ENCODE peak calls at places on chromosomes 16 and 17, in ten cellular contexts. S is endodermal cell, O is PC-3, J is caudate nucleus, C is heart right ventricle, Q is fibroblast of lung, A is astrocyte, R is tibial nerve, K is cardiac muscle cell, L is right lobe of liver. I is an unnamed sample.

GRCh38 chr16:66668777-66669444 is 27.6 kb downstream of the CMTM4 start:
- DNase-seq in A (peak; percentile 46), S (no peak), L (no peak), Q (peak; percentile 48), C (no peak), O (no peak), R (no peak), J (no peak), K (peak; percentile 21), I (no peak)

GRCh38 chr16:13291934-13292333 is 390.5 kb downstream of the SHISA9 start:
- DNase-seq in R (no peak), Q (no peak), S (peak; percentile 83), C (no peak), O (no peak), K (no peak), A (no peak), L (no peak), J (no peak), I (no peak)

GRCh38 chr17:40355123-40355803 is 9.3 kb downstream of the GJD3 start:
- DNase-seq in Q (no peak), R (peak; percentile 85), O (peak; percentile 45), S (peak; percentile 100), J (peak; percentile 7), L (peak; percentile 82), C (peak; percentile 87), K (peak; percentile 68), A (no peak), I (peak; percentile 34)

GRCh38 chr17:81254955-81255717 is 16.0 kb downstream of the NDUFAF8 start:
- DNase-seq in S (peak; percentile 93), C (peak; percentile 85), O (peak; percentile 77), R (peak; percentile 55), L (peak; percentile 87), J (no peak), A (peak; percentile 64), K (peak; percentile 83), Q (peak; percentile 77), I (peak; percentile 55)

GRCh38 chr17:12388206-12388605 is 277.5 kb upstream of the MYOCD start:
- DNase-seq in O (no peak), C (no peak), R (no peak), Q (peak; percentile 52), K (no peak), J (no peak), S (no peak), A (peak; percentile 31), L (no peak), I (no peak)

GRCh38 chr16:22397459-22397858 is 23.0 kb upstream of the CDR2 start:
- DNase-seq in C (no peak), L (no peak), R (no peak), A (peak; percentile 98), Q (peak; percentile 98), K (peak; percentile 97), O (peak; percentile 62), S (no peak), J (no peak), I (no peak)

GRCh38 chr17:15883617-15884111 is 61.3 kb upstream of the ADORA2B start:
- DNase-seq in A (peak; percentile 84), S (no peak), L (no peak), K (peak; percentile 83), Q (peak; percentile 85), R (no peak), J (no peak), C (no peak), O (peak; percentile 95), I (no peak)

GRCh38 chr16:12526521-12526920 is 277.2 kb downstream of the CPPED1 start:
- DNase-seq in C (no peak), O (no peak), L (no peak), K (no peak), R (no peak), J (no peak), A (no peak), Q (no peak), S (no peak), I (no peak)

GRCh38 chr16:51137097-51137496 is 14.0 kb downstream of the SALL1 start:
- DNase-seq in S (no peak), A (no peak), J (peak; percentile 42), O (no peak), Q (peak; percentile 47), C (no peak), L (peak; percentile 88), K (no peak), R (no peak), I (no peak)

GRCh38 chr17:29140051-29140582 is 40.1 kb downstream of the MYO18A start:
- DNase-seq in J (peak; percentile 45), A (no peak), K (peak; percentile 71), Q (peak; percentile 60), O (peak; percentile 15), S (peak; percentile 94), R (peak; percentile 76), C (peak; percentile 91), L (peak; percentile 85), I (peak; percentile 67)
- H3K27ac ChIP-seq in J (peak overlapping the region; percentile 69), A (no peak overlapping the region), K (peak overlapping the region; percentile 99), Q (peak overlapping the region; percentile 80), O (no peak overlapping the region), S (peak overlapping the region; percentile 94), R (peak overlapping the region; percentile 88), C (peak overlapping the region; percentile 74), L (peak overlapping the region; percentile 36), I (peak overlapping the region; percentile 88)

DNA sequence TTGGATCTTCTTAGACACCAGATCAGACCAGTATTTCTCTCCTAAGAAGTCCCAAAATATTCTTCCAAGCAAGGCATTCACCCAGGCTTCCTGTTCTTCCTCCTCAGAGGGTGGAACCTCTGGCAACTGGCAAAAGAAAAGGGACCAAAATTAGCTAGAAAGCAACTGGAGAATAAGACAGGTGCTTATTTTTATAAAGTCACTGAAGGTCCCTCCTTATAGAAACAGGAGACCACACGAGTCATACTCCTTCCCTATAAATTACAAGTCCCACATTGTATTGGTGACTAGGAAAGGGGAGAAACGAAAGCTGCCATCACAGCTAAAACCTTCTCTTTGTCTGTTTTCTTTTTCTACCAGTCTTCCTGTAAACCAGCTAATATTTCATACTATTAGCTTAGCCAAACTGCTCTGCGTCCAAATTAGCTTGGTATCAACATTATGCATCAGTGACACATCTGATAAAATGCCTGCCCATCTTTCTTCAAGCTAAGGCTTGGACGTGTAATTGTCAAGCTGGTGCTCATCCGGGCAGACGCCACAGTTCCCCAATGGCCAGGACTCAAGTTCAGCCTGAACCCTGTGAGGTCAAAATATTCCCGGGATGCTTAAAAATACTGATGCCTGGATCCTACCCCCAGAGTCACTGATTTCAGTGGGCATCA is 47.5 kb upstream of the ERN1 start:
- DNase-seq in A (no peak), L (no peak), Q (no peak), C (no peak), O (no peak), R (no peak), J (no peak), S (no peak), K (no peak), I (no peak)
- H3K27ac ChIP-seq in A (no peak overlapping the region), L (peak overlapping the region; percentile 35), Q (no peak overlapping the region), C (no peak overlapping the region), O (no peak overlapping the region), R (peak overlapping the region; percentile 5), J (no peak overlapping the region), S (no peak overlapping the region), K (no peak overlapping the region), I (no peak overlapping the region)

GRCh38 chr17:64356304-64356686 is 34.4 kb downstream of the PECAM1 start:
- DNase-seq in L (no peak), Q (no peak), O (no peak), J (no peak), K (no peak), A (peak; percentile 25), S (no peak), R (no peak), C (no peak), I (no peak)
- H3K27ac ChIP-seq in L (no peak overlapping the region), Q (no peak overlapping the region), O (peak overlapping the region; percentile 84), J (no peak overlapping the region), K (no peak overlapping the region), A (peak overlapping the region; percentile 63), S (no peak overlapping the region), R (no peak overlapping the region), C (no peak overlapping the region), I (no peak overlapping the region)

GRCh38 chr17:31739300-31739699 is 119.7 kb downstream of the COPRS start:
- DNase-seq in Q (peak; percentile 94), L (no peak), O (no peak), C (no peak), S (no peak), J (no peak), K (peak; percentile 67), R (no peak), A (peak; percentile 90), I (no peak)
- H3K27ac ChIP-seq in Q (peak overlapping the region; percentile 75), L (no peak overlapping the region), O (no peak overlapping the region), C (no peak overlapping the region), S (no peak overlapping the region), J (no peak overlapping the region), K (no peak overlapping the region), R (no peak overlapping the region), A (peak overlapping the region; percentile 75), I (no peak overlapping the region)

GRCh38 chr17:78959803-78960202 is 19.9 kb downstream of the LGALS3BP start:
- DNase-seq in R (no peak), Q (no peak), C (no peak), L (no peak), A (no peak), J (no peak), K (no peak), O (no peak), S (no peak), I (no peak)

GRCh38 chr17:78961571-78961970 is 18.2 kb downstream of the LGALS3BP start:
- DNase-seq in R (no peak), L (no peak), J (no peak), O (no peak), A (no peak), K (no peak), C (no peak), Q (no peak), S (no peak), I (no peak)

GRCh38 chr17:78960945-78961344 is 18.8 kb downstream of the LGALS3BP start:
- DNase-seq in Q (peak; percentile 31), S (no peak), R (no peak), J (no peak), L (no peak), K (peak; percentile 47), A (no peak), C (no peak), O (no peak), I (no peak)

GRCh38 chr17:78963378-78963777 is 16.3 kb downstream of the LGALS3BP start:
- DNase-seq in Q (no peak), R (no peak), S (no peak), A (no peak), O (no peak), C (no peak), K (no peak), J (no peak), L (no peak), I (no peak)

GRCh38 chr17:78962345-78962983 is 17.3 kb downstream of the LGALS3BP start:
- DNase-seq in O (peak; percentile 76), R (no peak), J (no peak), A (no peak), K (no peak), C (no peak), L (no peak), S (no peak), Q (no peak), I (no peak)
- H3K27ac ChIP-seq in O (peak overlapping the region; percentile 23), R (no peak overlapping the region), J (no peak overlapping the region), A (no peak overlapping the region), K (no peak overlapping the region), C (no peak overlapping the region), L (no peak overlapping the region), S (no peak overlapping the region), Q (no peak overlapping the region), I (no peak overlapping the region)